ENCODE peak calls at places on chromosomes 5 and 9, in six cellular contexts. T is adrenal gland; H is HCT116; I is CD8-positive, alpha-beta memory T cell; J is ovary; W is neuronal stem cell. N is an unnamed sample. For H3K4me1 and H3K36me3, the result is how much of the 10 kb centered on the place peaks cover.

GRCh38 chr9:74379718-74380117 is 117.4 kb upstream of the RORB start:
- DNase-seq in H (peak), W (peak), J (no peak), T (peak), I (no peak), N (peak)

GRCh38 chr9:16126042-16126441 is 573.2 kb downstream of the CCDC171 start:
- DNase-seq in W (no peak), I (no peak), J (no peak), T (no peak), H (no peak), N (no peak)

GRCh38 chr9:134666801-134667200 is 25.2 kb downstream of the COL5A1 start:
- DNase-seq in J (no peak), W (no peak), T (no peak), H (no peak), I (no peak), N (no peak)

GRCh38 chr5:171614511-171614910 is 171.1 kb upstream of the SMIM23 start:
- DNase-seq in W (no peak), H (no peak), T (no peak), I (no peak), J (no peak), N (no peak)

GRCh38 chr5:148957591-148958202 is 105.2 kb downstream of the SH3TC2 start:
- DNase-seq in H (no peak), J (no peak), W (peak), I (peak), T (peak), N (peak)

GRCh38 chr9:130498298-130498917 is 53.6 kb downstream of the ASS1 start:
- DNase-seq in J (no peak), H (no peak), T (peak), I (no peak), W (no peak), N (peak)

GRCh38 chr9:135524130-135524861 is 3.1 kb downstream of the LCN1 start:
- DNase-seq in T (no peak), J (no peak), W (no peak), I (no peak), H (no peak), N (no peak)

GRCh38 chr9:128587453-128587852 is 35.1 kb downstream of the SPTAN1 start:
- DNase-seq in W (no peak), I (no peak), H (no peak), T (no peak), J (no peak), N (no peak)

GRCh38 chr5:171175746-171176145 is 133.3 kb upstream of the TLX3 start:
- DNase-seq in I (no peak), T (no peak), J (no peak), W (no peak), H (no peak), N (no peak)

DNA sequence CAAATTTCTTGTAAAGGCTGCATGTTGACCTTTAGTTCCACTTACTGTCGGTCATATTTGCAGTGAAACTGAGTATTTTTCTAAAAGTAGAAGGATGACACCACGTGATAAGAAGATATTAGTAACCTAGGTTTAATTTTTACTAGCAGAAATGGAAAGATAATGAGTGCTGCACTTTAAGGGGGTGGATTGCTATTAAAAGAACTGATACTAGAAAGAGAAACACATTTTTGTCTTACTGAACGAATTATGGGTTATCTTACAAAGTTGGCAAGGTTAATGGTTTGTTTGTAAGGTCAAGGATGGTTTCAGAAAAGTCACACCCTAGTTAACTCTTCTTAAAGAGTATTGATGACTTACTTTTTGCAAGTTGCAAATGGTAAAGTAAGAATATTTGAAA is 2.4 kb downstream of the MACIR start:
- DNase-seq in T (no peak), I (no peak), W (no peak), J (no peak), H (no peak), N (no peak)
- H3K4me1 ChIP-seq in T (under half), I (under half), W (under half), J (under half), H (under half), N (under half)

GRCh38 chr5:113231653-113232000 is 203.2 kb downstream of the TSSK1B start:
- DNase-seq in I (no peak), W (no peak), T (no peak), H (no peak), J (no peak), N (no peak)
- H3K27ac ChIP-seq in I (no peak), W (no peak), T (no peak), H (no peak), J (no peak), N (peak)

DNA sequence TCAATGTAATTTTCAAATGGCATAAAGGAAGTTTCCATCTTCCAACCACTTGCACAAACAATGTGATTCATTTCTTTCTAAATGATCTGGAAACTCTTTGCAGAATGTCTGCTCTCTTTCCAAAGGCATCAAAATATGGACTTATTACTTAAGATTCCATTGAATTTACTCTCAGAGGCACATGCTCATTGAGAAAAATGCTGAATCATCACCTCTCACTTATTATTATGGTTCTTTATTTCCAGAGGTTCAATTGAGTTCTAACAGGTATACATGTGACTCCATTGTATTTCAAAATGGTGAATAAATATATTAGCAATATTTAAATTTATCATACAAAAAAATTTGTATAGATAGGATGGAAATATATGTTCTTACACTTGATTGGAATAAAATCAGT is 1140.6 kb downstream of the EFNA5 start:
- DNase-seq in W (no peak), I (no peak), J (no peak), H (no peak), T (no peak), N (no peak)
- H3K36me3 ChIP-seq in W (under half), I (under half), J (under half), H (under half), T (under half), N (under half)

DNA sequence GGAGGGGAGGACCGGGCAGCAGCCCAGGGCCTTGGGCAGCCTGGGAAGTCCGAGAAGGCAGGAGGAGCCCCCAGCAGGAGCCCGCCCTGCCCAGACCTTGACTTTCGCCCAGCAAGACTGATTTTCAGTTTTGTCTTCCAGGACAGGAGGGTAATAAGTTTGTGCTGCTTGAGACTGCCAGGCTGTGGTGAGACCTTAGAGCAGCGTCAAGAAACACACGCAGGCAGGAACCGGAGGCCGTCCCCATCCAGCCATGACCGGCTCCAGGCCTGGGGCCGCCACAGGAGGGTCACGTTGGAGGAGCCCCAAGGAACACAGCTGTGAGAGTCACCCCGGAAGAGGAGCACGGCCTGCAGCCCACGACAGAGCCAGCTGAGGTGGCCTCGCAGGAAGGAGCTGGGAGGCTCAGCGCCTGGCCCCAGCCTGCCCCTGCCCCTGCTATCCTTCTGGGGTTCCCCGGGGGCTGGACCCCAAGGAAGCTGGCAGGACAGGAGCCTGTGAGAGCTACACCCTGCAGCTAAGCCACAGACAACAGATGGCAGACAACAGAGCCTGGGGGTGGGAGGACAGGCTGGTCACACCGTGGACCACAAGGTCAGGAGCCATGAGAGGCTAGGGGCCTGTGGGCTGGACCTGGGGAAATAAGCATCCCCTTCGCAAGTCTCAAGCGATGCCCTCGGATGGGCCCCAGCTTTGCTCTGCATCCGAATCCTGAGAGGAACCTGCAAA is 126.0 kb upstream of the FAM120A start:
- DNase-seq in W (no peak), J (no peak), H (no peak), I (no peak), T (no peak), N (no peak)
- H3K4me1 ChIP-seq in W (under half), J (under half), H (under half), I (under half), T (under half), N (under half)

GRCh38 chr5:122180863-122181519 is 51.6 kb downstream of the ZNF474 start:
- DNase-seq in J (no peak), H (no peak), I (no peak), T (no peak), W (no peak), N (no peak)

GRCh38 chr5:122182491-122182921 is 53.2 kb downstream of the ZNF474 start:
- DNase-seq in T (no peak), W (no peak), J (peak), I (no peak), H (no peak), N (peak)

GRCh38 chr5:122184676-122185255 is 55.4 kb downstream of the ZNF474 start:
- DNase-seq in W (no peak), T (no peak), J (no peak), I (no peak), H (no peak), N (no peak)

GRCh38 chr5:122183098-122183794 is 53.9 kb downstream of the ZNF474 start:
- DNase-seq in H (no peak), I (no peak), W (no peak), J (peak), T (peak), N (peak)

DNA sequence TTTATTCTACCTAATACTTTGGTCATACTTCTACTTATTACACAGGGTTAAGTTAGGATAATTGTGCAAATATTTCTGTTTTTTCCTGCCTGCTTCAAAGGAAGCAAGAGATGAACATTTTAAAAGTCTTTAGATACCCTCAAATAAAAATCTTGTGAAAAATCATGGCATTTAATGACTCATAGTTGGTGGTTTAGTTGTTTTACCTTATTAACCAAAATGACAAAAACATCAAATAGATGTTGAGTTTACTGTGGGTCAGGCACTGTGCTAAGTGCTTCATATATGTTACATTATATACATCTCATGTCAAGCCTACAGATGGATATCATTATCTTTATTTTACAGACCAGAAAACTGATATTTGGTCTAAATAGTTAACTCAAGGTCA is 54.4 kb downstream of the ZNF474 start:
- DNase-seq in W (no peak), J (no peak), T (no peak), H (no peak), I (no peak), N (no peak)
- H3K27ac ChIP-seq in W (no peak), J (no peak), T (no peak), H (no peak), I (no peak), N (no peak)

GRCh38 chr5:112865128-112865527 is 4.0 kb downstream of the SRP19 start:
- DNase-seq in H (no peak), T (no peak), I (no peak), J (no peak), W (no peak), N (no peak)
- H3K36me3 ChIP-seq in H (under half), T (under half), I (under half), J (under half), W (under half), N (under half)

DNA sequence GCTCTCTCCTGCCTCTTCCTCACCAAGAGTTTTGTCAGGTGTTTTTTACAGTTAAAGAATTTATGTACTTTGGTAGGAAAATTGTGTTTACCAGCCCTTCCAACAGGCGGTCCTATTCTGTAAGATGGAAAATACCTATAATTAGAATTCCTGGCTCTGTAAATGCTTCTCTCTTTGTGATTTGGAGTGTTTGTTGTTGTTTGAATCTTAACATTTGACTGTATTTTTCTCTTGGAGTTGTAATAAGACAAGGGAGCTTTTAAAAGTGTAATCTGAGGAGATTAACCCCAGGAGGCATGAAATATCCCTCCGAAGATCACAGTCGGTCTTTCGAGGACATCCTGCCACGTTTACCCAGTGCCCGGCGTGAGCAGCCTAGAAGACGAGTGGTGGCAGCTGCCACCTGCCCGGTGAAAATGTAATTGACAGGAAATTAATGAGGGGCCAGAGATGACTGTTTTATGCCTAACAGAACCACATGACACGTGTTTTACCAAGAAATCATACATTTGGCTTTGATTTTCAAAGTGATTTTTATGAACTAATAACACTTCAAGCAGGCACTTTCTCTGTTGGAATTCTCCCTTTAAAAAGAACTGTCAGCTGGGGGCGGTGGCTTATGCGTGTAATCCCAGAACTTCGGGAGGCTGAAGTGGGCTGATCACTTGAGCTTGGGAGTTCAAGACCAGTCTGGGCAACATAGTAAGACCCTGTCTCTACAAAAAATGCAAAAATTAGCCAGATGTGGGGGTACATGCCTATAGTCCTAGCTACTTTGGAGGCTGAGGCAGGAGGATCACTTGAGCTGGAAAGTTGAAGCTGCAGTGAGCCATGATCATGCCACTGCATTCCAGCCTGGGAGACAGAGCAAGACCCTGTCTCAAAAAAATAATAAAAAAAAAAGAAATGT is 20.0 kb downstream of the ANKRD33B start:
- DNase-seq in I (no peak), T (no peak), J (no peak), W (no peak), H (no peak), N (peak)
- H3K4me1 ChIP-seq in I (under half), T (under half), J (under half), W (under half), H (under half), N (under half)

GRCh38 chr5:82421119-82421518 is 143.0 kb upstream of the RPS23 start:
- DNase-seq in I (no peak), W (no peak), T (no peak), J (no peak), H (peak), N (no peak)
- H3K27ac ChIP-seq in I (peak), W (no peak), T (no peak), J (no peak), H (no peak), N (no peak)